ENCODE peak calls at places on chromosomes 3 and 15, in eight cellular contexts. O is adrenal gland, T is heart left ventricle, H is cardiac muscle cell, Y is mesothelial cell of epicardium, I is thoracic aorta, A is epithelial cell of esophagus, Q is astrocyte. L is an unnamed sample.

GRCh38 chr3:56862352-56863062 is 60.8 kb upstream of the ARHGEF3 start:
- DNase-seq in O (peak), T (no peak), H (no peak), Y (no peak), I (no peak), A (peak), Q (peak), L (no peak)

GRCh38 chr3:115646027-115646690 is 22.8 kb downstream of the GAP43 start:
- DNase-seq in O (no peak), T (no peak), H (no peak), Y (no peak), I (no peak), A (no peak), Q (no peak), L (no peak)

GRCh38 chr3:188950832-188951489 is 220.8 kb upstream of the TPRG1 start:
- DNase-seq in O (peak), T (peak), H (no peak), Y (no peak), I (peak), A (peak), Q (peak), L (no peak)

GRCh38 chr15:68635142-68635541 is 56.3 kb downstream of the CORO2B start:
- DNase-seq in O (no peak), T (peak), H (no peak), Y (no peak), I (no peak), A (no peak), Q (no peak), L (no peak)

GRCh38 chr3:45064512-45065372 is 38.6 kb downstream of the CLEC3B start:
- DNase-seq in O (peak), T (peak), H (no peak), Y (no peak), I (no peak), A (peak), Q (peak), L (no peak)

GRCh38 chr3:128949158-128949557 is 44.7 kb downstream of the CFAP92 start:
- DNase-seq in O (no peak), T (no peak), H (no peak), Y (peak), I (no peak), A (no peak), Q (no peak), L (no peak)

GRCh38 chr15:28113426-28114113 is 14.5 kb upstream of the OCA2 start:
- DNase-seq in O (no peak), T (no peak), H (no peak), Y (no peak), I (no peak), A (no peak), Q (no peak), L (peak)

GRCh38 chr15:35243758-35244157 is 158.7 kb upstream of the NANOGP8 start:
- DNase-seq in O (no peak), T (no peak), H (no peak), Y (no peak), I (no peak), A (peak), Q (no peak), L (no peak)

GRCh38 chr3:143754090-143754489 is 94.2 kb downstream of the SLC9A9 start:
- DNase-seq in O (no peak), T (no peak), H (no peak), Y (no peak), I (no peak), A (no peak), Q (no peak), L (no peak)

GRCh38 chr3:177824190-177824786 is 627.0 kb upstream of the TBL1XR1 start:
- DNase-seq in O (peak), T (peak), H (no peak), Y (no peak), I (no peak), A (peak), Q (peak), L (no peak)

GRCh38 chr3:158672293-158673176 is at the start of gene LXN:
- DNase-seq in O (peak), T (peak), H (peak), Y (peak), I (peak), A (peak), Q (peak), L (peak)

GRCh38 chr3:170429050-170429449 is 10.4 kb downstream of the CLDN11 start:
- DNase-seq in O (no peak), T (no peak), H (no peak), Y (no peak), I (no peak), A (no peak), Q (peak), L (no peak)

GRCh38 chr3:66403268-66403990 is 97.4 kb downstream of the LRIG1 start:
- DNase-seq in O (no peak), T (no peak), H (no peak), Y (no peak), I (no peak), A (peak), Q (peak), L (no peak)

GRCh38 chr15:58056015-58056414 is 9.5 kb downstream of the ALDH1A2 start:
- DNase-seq in O (no peak), T (no peak), H (no peak), Y (no peak), I (no peak), A (no peak), Q (no peak), L (no peak)

GRCh38 chr3:194205675-194206133 is 69.8 kb downstream of the HES1 start:
- DNase-seq in O (peak), T (no peak), H (peak), Y (no peak), I (no peak), A (peak), Q (peak), L (no peak)

GRCh38 chr3:176872771-176873209 is 324.5 kb downstream of the TBL1XR1 start:
- DNase-seq in O (peak), T (no peak), H (peak), Y (no peak), I (no peak), A (peak), Q (peak), L (no peak)

GRCh38 chr3:85710490-85710889 is 751.7 kb downstream of the CADM2 start:
- DNase-seq in O (no peak), T (no peak), H (no peak), Y (no peak), I (no peak), A (peak), Q (peak), L (no peak)

GRCh38 chr3:180743813-180744212 is 64.5 kb upstream of the CCDC39 start:
- DNase-seq in O (no peak), T (no peak), H (no peak), Y (no peak), I (no peak), A (no peak), Q (no peak), L (no peak)

GRCh38 chr3:87145553-87145952 is 81.6 kb upstream of the CHMP2B start:
- DNase-seq in O (no peak), T (no peak), H (peak), Y (no peak), I (no peak), A (peak), Q (no peak), L (no peak)
- TF ChIP-seq CTCF in O (no peak), T (no peak), H (peak), Y (no peak), I (no peak), A (peak), Q (no peak), L (peak)

GRCh38 chr3:196604548-196604947 is 34.9 kb upstream of the NRROS start:
- DNase-seq in O (no peak), T (no peak), H (no peak), Y (no peak), I (no peak), A (no peak), Q (no peak), L (no peak)
- TF ChIP-seq CTCF in O (no peak), T (no peak), H (no peak), Y (no peak), I (no peak), A (no peak), Q (no peak), L (no peak)

DNA sequence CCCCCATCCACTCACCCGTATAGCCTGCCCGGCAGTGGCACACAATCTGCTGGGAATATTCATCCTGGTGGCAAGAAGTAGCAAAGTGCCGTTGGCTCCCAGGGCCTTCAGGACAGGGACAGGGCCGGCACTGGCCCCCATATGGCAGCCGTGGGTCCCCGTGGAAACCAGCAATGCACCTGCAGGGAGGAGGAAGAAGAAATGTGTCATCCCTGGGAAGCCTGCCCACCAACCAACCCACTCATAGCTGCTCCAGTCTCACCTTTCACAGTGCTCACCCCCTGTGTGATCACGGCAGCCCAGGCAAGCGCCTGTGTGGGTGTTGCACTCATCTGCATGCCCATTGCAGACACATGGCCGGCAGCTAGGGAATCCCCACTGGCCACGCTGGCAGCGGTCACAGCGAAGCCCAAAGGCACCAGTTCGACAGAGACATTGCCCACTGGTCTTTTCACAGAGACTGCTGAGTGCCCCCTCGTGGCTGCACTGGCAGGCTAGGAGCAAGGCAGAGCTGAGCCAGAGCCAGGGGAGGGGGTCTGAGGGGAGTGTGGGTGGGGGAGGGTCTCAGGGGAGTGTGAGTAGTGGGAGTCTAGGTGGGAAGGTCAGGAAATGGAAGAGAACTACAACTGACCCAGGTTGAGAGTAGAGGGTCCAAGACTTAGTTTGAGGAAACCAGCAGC is 4.5 kb upstream of the USP19 start:
- DNase-seq in O (no peak), T (no peak), H (no peak), Y (no peak), I (no peak), A (no peak), Q (no peak), L (no peak)
- TF ChIP-seq CTCF in O (no peak), T (no peak), H (no peak), Y (no peak), I (no peak), A (no peak), Q (no peak), L (peak)

GRCh38 chr15:80452166-80452565 is 48.0 kb downstream of the ARNT2 start:
- DNase-seq in O (no peak), T (no peak), H (no peak), Y (no peak), I (no peak), A (no peak), Q (no peak), L (no peak)

GRCh38 chr15:80449825-80450224 is 45.6 kb downstream of the ARNT2 start:
- DNase-seq in O (no peak), T (no peak), H (no peak), Y (no peak), I (no peak), A (no peak), Q (no peak), L (no peak)

GRCh38 chr15:80455051-80455648 is 51.0 kb downstream of the ARNT2 start:
- DNase-seq in O (no peak), T (no peak), H (no peak), Y (no peak), I (no peak), A (peak), Q (peak), L (no peak)

GRCh38 chr15:80455668-80456442 is 51.7 kb downstream of the ARNT2 start:
- DNase-seq in O (peak), T (no peak), H (peak), Y (peak), I (no peak), A (peak), Q (peak), L (no peak)

DNA sequence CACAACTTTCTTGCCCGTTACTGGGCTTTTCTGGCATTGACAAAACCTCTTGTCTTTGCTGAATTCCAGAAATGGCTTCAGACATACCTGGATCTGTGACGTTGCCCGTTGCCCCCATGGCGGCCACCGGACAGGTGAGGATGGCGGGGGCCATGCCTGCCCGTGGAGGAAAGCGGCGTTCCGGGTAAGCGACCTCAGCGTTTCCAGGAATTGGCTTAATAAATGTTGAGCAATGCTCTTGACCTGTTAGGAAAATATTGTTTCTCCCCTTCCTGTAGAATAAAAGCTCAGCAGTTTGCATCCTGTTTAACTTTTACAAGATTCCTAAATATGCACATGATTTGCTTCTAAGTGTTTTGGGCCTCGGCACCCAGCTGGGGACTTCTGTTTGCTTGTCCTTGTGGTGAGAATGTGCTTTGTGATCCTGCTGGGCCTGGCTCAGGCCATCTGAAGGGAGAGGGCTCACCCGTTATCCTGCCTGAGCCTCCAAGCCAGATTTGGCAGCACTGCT is 46.7 kb downstream of the ARNT2 start:
- DNase-seq in O (no peak), T (no peak), H (no peak), Y (no peak), I (no peak), A (no peak), Q (no peak), L (no peak)
- TF ChIP-seq CTCF in O (no peak), T (no peak), H (no peak), Y (no peak), I (no peak), A (no peak), Q (no peak), L (peak)

GRCh38 chr15:74397239-74398068 is 30.0 kb upstream of the CYP11A1 start:
- DNase-seq in O (no peak), T (no peak), H (no peak), Y (no peak), I (no peak), A (peak), Q (no peak), L (no peak)
- TF ChIP-seq CTCF in O (no peak), T (no peak), H (no peak), Y (no peak), I (no peak), A (no peak), Q (no peak), L (no peak)